ENCODE peak calls at places on chromosome 17, in four cellular contexts. Q, N, P and B are unnamed samples.

GRCh38 chr17:6797718-6798351 is 21.8 kb downstream of the FBXO39 start:
- DNase-seq in N (no peak), Q (no peak), P (no peak), B (no peak)

GRCh38 chr17:57672205-57672632 is 72.9 kb downstream of the CCDC182 start:
- DNase-seq in Q (no peak), N (no peak), P (no peak), B (no peak)

GRCh38 chr17:8101721-8102120 is 14.2 kb upstream of the ALOX12B start:
- DNase-seq in N (no peak), Q (no peak), P (no peak), B (no peak)

GRCh38 chr17:7523033-7523432 is 25.8 kb upstream of the TNFSF12 start:
- DNase-seq in N (peak; percentile 62), P (no peak), Q (no peak), B (no peak)

GRCh38 chr17:73588291-73589095 is 55.8 kb downstream of the SDK2 start:
- DNase-seq in Q (no peak), P (no peak), N (no peak), B (no peak)

GRCh38 chr17:4739122-4740024 is at the start of the genes CXCL16 and ZMYND15:
- DNase-seq in N (peak; percentile 80), P (peak; percentile 68), Q (peak; percentile 15), B (peak; percentile 58)

GRCh38 chr17:28643979-28644781 is 778 bp downstream of the BLTP2 start:
- DNase-seq in N (peak; percentile 76), P (peak; percentile 41), Q (no peak), B (peak; percentile 66)

GRCh38 chr17:51166987-51167931 is 1.0 kb downstream of the NME2 start:
- DNase-seq in Q (peak; percentile 28), P (peak; percentile 80), N (peak; percentile 93), B (peak; percentile 63)

GRCh38 chr17:19672009-19672837 is 23.7 kb downstream of the ALDH3A2 start:
- DNase-seq in P (no peak), N (no peak), Q (no peak), B (peak; percentile 47)

GRCh38 chr17:29444589-29444988 is 54.4 kb downstream of the TAOK1 start:
- DNase-seq in P (no peak), N (no peak), Q (no peak), B (no peak)

GRCh38 chr17:48625502-48626201 is 506 bp downstream of the HOXB9 start:
- DNase-seq in N (peak; percentile 80), Q (no peak), P (peak; percentile 79), B (peak; percentile 70)

GRCh38 chr17:49552070-49552751 is 23.5 kb upstream of the NXPH3 start:
- DNase-seq in P (no peak), Q (no peak), N (no peak), B (no peak)